ENCODE peak calls at places on chromosomes 12 and 14, in six cellular contexts. One of them, this sample, is unnamed.

GRCh38 chr12:14367097-14367661 is 1.7 kb downstream of the ATF7IP start:
- DNase-seq in fibroblast of the aortic adventitia: peak; percentile 58
- DNase-seq in DMS153: no peak
- DNase-seq in substantia nigra: no peak
- DNase-seq in NCI-H1105: no peak
- DNase-seq in neural progenitor cell: no peak
- DNase-seq in this sample: no peak

GRCh38 chr14:104313674-104314073 is 175.3 kb downstream of the KIF26A start:
- DNase-seq in fibroblast of the aortic adventitia: no peak
- DNase-seq in DMS153: no peak
- DNase-seq in substantia nigra: no peak
- DNase-seq in NCI-H1105: no peak
- DNase-seq in neural progenitor cell: no peak
- DNase-seq in this sample: no peak

GRCh38 chr12:15693233-15693911 is 95.8 kb downstream of the EPS8 start:
- DNase-seq in fibroblast of the aortic adventitia: peak; percentile 54
- DNase-seq in DMS153: no peak
- DNase-seq in substantia nigra: no peak
- DNase-seq in NCI-H1105: no peak
- DNase-seq in neural progenitor cell: no peak
- DNase-seq in this sample: no peak

GRCh38 chr12:13342971-13343370 is 146.4 kb downstream of the EMP1 start:
- DNase-seq in fibroblast of the aortic adventitia: peak; percentile 46
- DNase-seq in DMS153: no peak
- DNase-seq in substantia nigra: no peak
- DNase-seq in NCI-H1105: no peak
- DNase-seq in neural progenitor cell: no peak
- DNase-seq in this sample: no peak

GRCh38 chr14:89906000-89906399 is 48.5 kb downstream of the EFCAB11 start:
- DNase-seq in fibroblast of the aortic adventitia: no peak
- DNase-seq in DMS153: no peak
- DNase-seq in substantia nigra: no peak
- DNase-seq in NCI-H1105: no peak
- DNase-seq in neural progenitor cell: no peak
- DNase-seq in this sample: no peak

GRCh38 chr14:53881161-53881846 is 75.3 kb downstream of the BMP4 start:
- DNase-seq in fibroblast of the aortic adventitia: no peak
- DNase-seq in DMS153: no peak
- DNase-seq in substantia nigra: no peak
- DNase-seq in NCI-H1105: no peak
- DNase-seq in neural progenitor cell: no peak
- DNase-seq in this sample: no peak

GRCh38 chr12:124497658-124498057 is 69.8 kb downstream of the NCOR2 start:
- DNase-seq in fibroblast of the aortic adventitia: peak; percentile 85
- DNase-seq in DMS153: no peak
- DNase-seq in substantia nigra: peak; percentile 77
- DNase-seq in NCI-H1105: no peak
- DNase-seq in neural progenitor cell: no peak
- DNase-seq in this sample: no peak

GRCh38 chr14:76267322-76268012 is 108.5 kb upstream of the ESRRB start:
- DNase-seq in fibroblast of the aortic adventitia: peak; percentile 54
- DNase-seq in DMS153: peak; percentile 20
- DNase-seq in substantia nigra: peak; percentile 40
- DNase-seq in NCI-H1105: peak; percentile 33
- DNase-seq in neural progenitor cell: peak; percentile 42
- DNase-seq in this sample: no peak

GRCh38 chr12:111427417-111428074 is 21.8 kb downstream of the SH2B3 start:
- DNase-seq in fibroblast of the aortic adventitia: no peak
- DNase-seq in DMS153: no peak
- DNase-seq in substantia nigra: no peak
- DNase-seq in NCI-H1105: no peak
- DNase-seq in neural progenitor cell: no peak
- DNase-seq in this sample: no peak

GRCh38 chr14:85471744-85472143 is 58.2 kb upstream of the FLRT2 start:
- DNase-seq in fibroblast of the aortic adventitia: peak; percentile 91
- DNase-seq in DMS153: peak; percentile 45
- DNase-seq in substantia nigra: no peak
- DNase-seq in NCI-H1105: no peak
- DNase-seq in neural progenitor cell: no peak
- DNase-seq in this sample: no peak

GRCh38 chr12:93122089-93122488 is 193.0 kb upstream of the EEA1 start:
- DNase-seq in fibroblast of the aortic adventitia: peak; percentile 71
- DNase-seq in DMS153: no peak
- DNase-seq in substantia nigra: no peak
- DNase-seq in NCI-H1105: no peak
- DNase-seq in neural progenitor cell: no peak
- DNase-seq in this sample: no peak

GRCh38 chr12:113831016-113831415 is 135.1 kb downstream of the RBM19 start:
- DNase-seq in fibroblast of the aortic adventitia: peak; percentile 58
- DNase-seq in DMS153: no peak
- DNase-seq in substantia nigra: no peak
- DNase-seq in NCI-H1105: no peak
- DNase-seq in neural progenitor cell: no peak
- DNase-seq in this sample: no peak

GRCh38 chr12:2523881-2524561 is 270.7 kb upstream of the FKBP4 start:
- DNase-seq in fibroblast of the aortic adventitia: no peak
- DNase-seq in DMS153: no peak
- DNase-seq in substantia nigra: no peak
- DNase-seq in NCI-H1105: no peak
- DNase-seq in neural progenitor cell: no peak
- DNase-seq in this sample: no peak

GRCh38 chr12:93363854-93364297 is 13.8 kb upstream of the NUDT4 start:
- DNase-seq in fibroblast of the aortic adventitia: no peak
- DNase-seq in DMS153: no peak
- DNase-seq in substantia nigra: no peak
- DNase-seq in NCI-H1105: no peak
- DNase-seq in neural progenitor cell: no peak
- DNase-seq in this sample: no peak

GRCh38 chr12:62866451-62867082 is 68.4 kb downstream of the PPM1H start:
- DNase-seq in fibroblast of the aortic adventitia: peak; percentile 79
- DNase-seq in DMS153: no peak
- DNase-seq in substantia nigra: no peak
- DNase-seq in NCI-H1105: no peak
- DNase-seq in neural progenitor cell: no peak
- DNase-seq in this sample: no peak

GRCh38 chr12:79938843-79939242 is 3.9 kb upstream of the PPP1R12A start:
- DNase-seq in fibroblast of the aortic adventitia: no peak
- DNase-seq in DMS153: no peak
- DNase-seq in substantia nigra: no peak
- DNase-seq in NCI-H1105: peak; percentile 16
- DNase-seq in neural progenitor cell: no peak
- DNase-seq in this sample: no peak

GRCh38 chr12:32501835-32502333 is 102.5 kb downstream of the FGD4 start:
- DNase-seq in fibroblast of the aortic adventitia: peak; percentile 51
- DNase-seq in DMS153: peak; percentile 92
- DNase-seq in substantia nigra: peak; percentile 36
- DNase-seq in NCI-H1105: peak; percentile 83
- DNase-seq in neural progenitor cell: peak; percentile 98
- DNase-seq in this sample: no peak

GRCh38 chr12:29769162-29769820 is 14.5 kb downstream of the TMTC1 start:
- DNase-seq in fibroblast of the aortic adventitia: peak; percentile 95
- DNase-seq in DMS153: no peak
- DNase-seq in substantia nigra: no peak
- DNase-seq in NCI-H1105: no peak
- DNase-seq in neural progenitor cell: no peak
- DNase-seq in this sample: peak; percentile 11

GRCh38 chr14:26363689-26364088 is 234.1 kb downstream of the NOVA1 start:
- DNase-seq in fibroblast of the aortic adventitia: no peak
- DNase-seq in DMS153: no peak
- DNase-seq in substantia nigra: no peak
- DNase-seq in NCI-H1105: no peak
- DNase-seq in neural progenitor cell: no peak
- DNase-seq in this sample: no peak

GRCh38 chr12:121916719-121917118 is 1.7 kb upstream of the CFAP251 start:
- DNase-seq in fibroblast of the aortic adventitia: peak; percentile 47
- DNase-seq in DMS153: peak; percentile 14
- DNase-seq in substantia nigra: peak; percentile 9
- DNase-seq in NCI-H1105: no peak
- DNase-seq in neural progenitor cell: peak; percentile 74
- DNase-seq in this sample: no peak

GRCh38 chr14:54652890-54653201 is 85.9 kb downstream of the SAMD4A start:
- DNase-seq in fibroblast of the aortic adventitia: no peak
- DNase-seq in DMS153: no peak
- DNase-seq in substantia nigra: no peak
- DNase-seq in NCI-H1105: no peak
- DNase-seq in neural progenitor cell: no peak
- DNase-seq in this sample: no peak

GRCh38 chr14:98070521-98070920 is 1201.5 kb downstream of the BCL11B start:
- DNase-seq in fibroblast of the aortic adventitia: no peak
- DNase-seq in DMS153: no peak
- DNase-seq in substantia nigra: no peak
- DNase-seq in NCI-H1105: no peak
- DNase-seq in neural progenitor cell: no peak
- DNase-seq in this sample: no peak

GRCh38 chr12:47015381-47015780 is 64.0 kb upstream of the PCED1B start:
- DNase-seq in fibroblast of the aortic adventitia: no peak
- DNase-seq in DMS153: no peak
- DNase-seq in substantia nigra: no peak
- DNase-seq in NCI-H1105: no peak
- DNase-seq in neural progenitor cell: no peak
- DNase-seq in this sample: no peak